ENCODE peak calls at places on chromosomes 5 and 9, in five cellular contexts. V, S, U, I and J are unnamed samples.
A peak's percentile ranks its signal among the peaks of the same experiment; 100 is the strongest.

GRCh38 chr5:178211095-178212048 is 7.0 kb downstream of the HNRNPAB start:
- DNase-seq in V (no peak), S (peak; percentile 46), U (no peak), I (no peak), J (no peak)

GRCh38 chr9:68749579-68750159 is 44.6 kb downstream of the PIP5K1B start:
- DNase-seq in V (no peak), S (no peak), U (peak; percentile 66), I (peak; percentile 4), J (no peak)

GRCh38 chr5:111013011-111013410 is 58.5 kb upstream of the TSLP start:
- DNase-seq in V (peak; percentile 8), S (no peak), U (no peak), I (no peak), J (no peak)

GRCh38 chr9:99253772-99254431 is 31.8 kb downstream of the SEC61B start:
- DNase-seq in V (no peak), S (no peak), U (no peak), I (peak; percentile 38), J (no peak)

GRCh38 chr9:133234577-133235322 is 25.7 kb upstream of the OBP2B start:
- DNase-seq in V (no peak), S (no peak), U (no peak), I (no peak), J (no peak)

GRCh38 chr5:179817071-179817840 is 3.4 kb upstream of the SQSTM1 start:
- DNase-seq in V (no peak), S (no peak), U (peak; percentile 60), I (peak; percentile 52), J (peak; percentile 93)

GRCh38 chr9:92600742-92601261 is 65.0 kb upstream of the ECM2 start:
- DNase-seq in V (no peak), S (no peak), U (no peak), I (no peak), J (no peak)

GRCh38 chr9:16243798-16244197 is 626.7 kb downstream of the BNC2 start:
- DNase-seq in V (no peak), S (no peak), U (no peak), I (peak; percentile 79), J (no peak)

GRCh38 chr5:145162641-145163040 is 672.5 kb downstream of the PRELID2 start:
- DNase-seq in V (no peak), S (no peak), U (no peak), I (no peak), J (no peak)

GRCh38 chr9:114397219-114397847 is 9.6 kb upstream of the AKNA start:
- DNase-seq in V (no peak), S (no peak), U (no peak), I (no peak), J (no peak)

GRCh38 chr5:398475-399295 is 44.3 kb upstream of the EXOC3 start:
- DNase-seq in V (no peak), S (no peak), U (no peak), I (no peak), J (peak; percentile 21)

GRCh38 chr9:114031037-114031436 is 47.1 kb downstream of the AMBP start:
- DNase-seq in V (no peak), S (no peak), U (no peak), I (no peak), J (peak; percentile 75)

GRCh38 chr5:158695595-158696330 is 404.0 kb downstream of the EBF1 start:
- DNase-seq in V (no peak), S (peak; percentile 72), U (peak; percentile 77), I (peak; percentile 83), J (peak; percentile 94)

GRCh38 chr5:115179959-115180709 is 10.4 kb upstream of the TRIM36 start:
- DNase-seq in V (no peak), S (no peak), U (no peak), I (peak; percentile 92), J (no peak)

GRCh38 chr9:113650207-113651131 is 186.9 kb downstream of the RGS3 start:
- DNase-seq in V (no peak), S (no peak), U (no peak), I (no peak), J (no peak)

GRCh38 chr9:70802206-70802605 is 319.2 kb downstream of the TRPM3 start:
- DNase-seq in V (no peak), S (no peak), U (no peak), I (no peak), J (no peak)

GRCh38 chr5:132821791-132822190 is 8.7 kb downstream of the SHROOM1 start:
- DNase-seq in V (no peak), S (no peak), U (no peak), I (no peak), J (no peak)

GRCh38 chr5:94793113-94793815 is 174.8 kb downstream of the SLF1 start:
- DNase-seq in V (no peak), S (no peak), U (no peak), I (no peak), J (no peak)

GRCh38 chr5:116573617-116574431 is 799 bp downstream of the SEMA6A start:
- DNase-seq in V (no peak), S (no peak), U (peak; percentile 47), I (peak; percentile 64), J (no peak)

GRCh38 chr9:34651286-34651685 is 699 bp upstream of the IL11RA start:
- DNase-seq in V (no peak), S (no peak), U (no peak), I (no peak), J (no peak)

GRCh38 chr9:971901-972511 is 4.4 kb upstream of the DMRT3 start:
- DNase-seq in V (no peak), S (peak; percentile 8), U (no peak), I (peak; percentile 92), J (peak; percentile 66)

GRCh38 chr9:110156902-110157301 is 51.1 kb downstream of the C9orf152 start:
- DNase-seq in V (no peak), S (no peak), U (no peak), I (no peak), J (no peak)

GRCh38 chr9:89603629-89604462 is 966 bp upstream of the GADD45G start:
- DNase-seq in V (no peak), S (peak; percentile 37), U (peak; percentile 84), I (peak; percentile 92), J (no peak)

GRCh38 chr9:94806307-94806893 is 79.9 kb downstream of the AOPEP start:
- DNase-seq in V (peak; percentile 80), S (no peak), U (no peak), I (no peak), J (no peak)

GRCh38 chr5:81337803-81338202 is 36.4 kb downstream of the ZCCHC9 start:
- DNase-seq in V (no peak), S (no peak), U (no peak), I (no peak), J (no peak)

DNA sequence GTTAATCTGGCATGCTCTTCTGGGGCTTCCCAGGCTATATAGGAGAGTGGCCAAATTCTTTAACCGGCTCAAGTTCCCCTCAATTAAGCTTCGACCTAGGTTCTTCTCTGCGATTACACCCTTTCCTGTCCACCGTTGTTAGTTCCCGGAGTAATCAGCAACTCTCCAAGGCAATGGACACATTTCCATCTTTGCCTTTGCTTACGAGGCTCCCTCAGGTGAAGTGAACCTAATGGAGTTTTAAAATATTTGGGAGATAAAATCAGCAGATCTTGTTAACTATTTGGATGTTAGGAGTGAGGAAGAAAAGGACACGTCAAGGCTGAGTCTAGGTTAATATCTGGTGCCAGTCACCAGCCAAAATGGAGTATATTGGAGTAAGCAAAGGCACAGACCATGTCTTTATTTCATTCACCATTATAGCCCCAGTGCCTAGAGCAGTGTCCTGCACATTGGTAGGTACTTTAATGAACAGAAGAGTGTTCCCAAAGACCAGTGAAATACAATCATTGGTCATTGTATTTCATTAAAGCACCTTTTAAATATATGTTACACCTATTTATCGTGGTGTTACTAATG is 515 bp downstream of the UTP15 start:
- DNase-seq in V (no peak), S (no peak), U (no peak), I (no peak), J (no peak)
- H3K27ac ChIP-seq in V (peak overlapping the region; percentile 79), S (peak overlapping the region; percentile 78), U (peak overlapping the region; percentile 94), I (peak overlapping the region; percentile 20), J (peak overlapping the region; percentile 94)

GRCh38 chr5:146213210-146213838 is 9.9 kb downstream of the RBM27 start:
- DNase-seq in V (no peak), S (no peak), U (no peak), I (no peak), J (no peak)
- H3K27ac ChIP-seq in V (no peak overlapping the region), S (no peak overlapping the region), U (no peak overlapping the region), I (no peak overlapping the region), J (no peak overlapping the region)

DNA sequence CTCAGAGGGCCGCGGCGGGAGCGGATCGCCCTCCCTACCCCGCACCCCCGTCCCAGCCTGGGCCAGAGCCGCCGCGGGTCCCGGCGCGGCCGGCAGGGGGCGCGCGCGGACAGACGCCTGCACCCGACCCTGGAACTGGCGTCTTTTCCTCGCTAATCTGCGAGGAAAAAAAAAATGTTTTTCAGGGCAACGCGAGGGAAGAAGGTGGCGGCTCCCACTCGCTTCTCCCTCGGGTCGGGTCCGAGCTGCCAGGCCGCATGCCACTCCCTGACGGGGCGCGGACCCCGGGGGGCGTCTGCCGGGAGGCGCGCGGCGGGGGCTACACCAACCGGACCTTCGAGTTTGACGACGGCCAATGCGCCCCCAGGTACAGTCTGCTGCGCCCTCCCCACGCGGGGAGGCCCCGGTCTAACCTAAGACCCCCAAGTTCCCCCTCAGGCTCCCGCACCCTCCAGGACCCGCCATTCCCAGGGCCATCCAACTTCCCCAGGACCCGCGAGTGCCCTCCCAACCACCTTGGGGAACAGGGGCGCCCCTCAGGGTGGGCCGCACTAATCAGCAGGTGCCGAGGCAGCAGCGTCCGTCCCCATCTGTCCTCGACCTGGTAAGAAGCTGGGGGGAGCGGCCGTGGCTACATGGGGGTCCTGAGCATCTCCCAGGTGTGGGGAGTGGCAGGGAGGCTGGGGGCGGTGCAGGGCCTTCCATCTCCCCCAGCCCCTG is at the start of gene KCNT1:
- DNase-seq in V (no peak), S (peak; percentile 96), U (no peak), I (peak; percentile 82), J (no peak)
- H3K27ac ChIP-seq in V (no peak within 1 kb of the TSS), S (no peak within 1 kb of the TSS), U (no peak within 1 kb of the TSS), I (no peak within 1 kb of the TSS), J (no peak within 1 kb of the TSS)

GRCh38 chr5:10602031-10602806 is 38.3 kb downstream of the ANKRD33B start:
- DNase-seq in V (no peak), S (peak; percentile 67), U (no peak), I (no peak), J (no peak)
- H3K27ac ChIP-seq in V (peak overlapping the region; percentile 34), S (peak overlapping the region; percentile 51), U (peak overlapping the region; percentile 54), I (no peak overlapping the region), J (peak overlapping the region; percentile 64)

DNA sequence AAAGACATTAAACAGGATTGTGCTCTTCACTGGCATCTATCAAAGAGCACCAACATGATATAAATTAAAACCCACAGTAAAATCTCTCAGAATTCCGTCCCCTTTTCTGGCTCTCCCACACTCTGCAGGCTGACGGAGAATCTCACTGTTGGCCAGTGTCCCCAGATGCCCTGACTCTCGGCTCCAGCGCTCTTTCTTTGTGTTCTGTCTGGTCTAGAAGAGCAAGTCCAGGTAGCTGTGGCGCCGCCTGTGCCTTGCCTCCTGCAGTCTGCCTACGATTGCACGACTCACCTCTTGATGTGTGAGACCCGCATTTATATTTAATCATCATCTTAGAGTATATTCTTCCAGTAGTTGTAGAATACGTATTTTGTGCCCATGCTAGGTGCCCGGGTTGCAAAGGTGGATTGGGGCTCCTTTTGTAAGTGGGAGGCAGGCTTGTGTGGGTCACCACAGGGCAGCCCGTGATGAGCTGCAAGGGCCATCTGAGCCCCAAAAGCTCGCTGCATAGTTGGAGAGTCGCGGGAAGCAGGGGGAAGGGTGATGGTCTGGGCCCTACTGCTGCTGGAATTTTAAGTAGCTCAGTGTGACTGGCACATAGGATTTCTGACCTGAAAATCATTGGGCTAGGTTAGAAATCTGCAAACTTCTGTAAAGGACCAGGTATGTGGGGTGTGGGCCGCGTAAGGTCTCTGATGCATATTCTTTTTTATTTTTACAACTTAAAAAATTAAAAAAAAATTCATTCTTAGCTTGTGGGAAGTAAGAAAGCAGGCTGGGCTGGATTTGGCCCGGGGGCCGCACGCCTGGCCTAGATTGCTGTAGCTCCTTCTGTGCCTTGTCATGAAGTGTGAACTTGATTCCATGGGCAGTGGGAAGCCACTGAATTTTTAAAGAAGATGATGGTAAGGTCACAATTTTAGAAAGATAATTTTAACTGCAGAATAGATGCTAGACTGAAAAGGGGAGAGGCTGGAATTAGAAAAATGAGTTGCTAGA is 55.8 kb downstream of the EHMT1 start:
- DNase-seq in V (no peak), S (no peak), U (no peak), I (peak; percentile 60), J (no peak)
- H3K27ac ChIP-seq in V (no peak overlapping the region), S (no peak overlapping the region), U (no peak overlapping the region), I (no peak overlapping the region), J (peak overlapping the region; percentile 55)